ENCODE peak calls at places on chromosomes 6 and 20, in eight cellular contexts. D, S, U, V, Q, J, P and Y are unnamed samples.

GRCh38 chr6:17394192-17394611 is 807 bp downstream of the CAP2 start:
- DNase-seq in S (no peak), U (peak), V (peak), D (peak), Q (peak), P (peak), J (peak), Y (peak)

GRCh38 chr20:63521602-63522001 is 1.0 kb downstream of the PPDPF start:
- DNase-seq in V (peak), D (no peak), S (no peak), Q (no peak), U (no peak), J (peak), P (peak), Y (no peak)

GRCh38 chr20:58239216-58239615 is 10.8 kb upstream of the ANKRD60 start:
- DNase-seq in J (no peak), D (no peak), S (no peak), U (no peak), Q (no peak), P (no peak), V (no peak), Y (no peak)

GRCh38 chr6:88599561-88599960 is 363.9 kb downstream of the RNGTT start:
- DNase-seq in J (no peak), Q (no peak), P (no peak), D (peak), U (no peak), V (no peak), S (no peak), Y (no peak)

GRCh38 chr6:4311976-4312860 is 176.8 kb upstream of the ECI2 start:
- DNase-seq in Q (no peak), U (no peak), V (no peak), J (no peak), D (no peak), P (no peak), S (no peak), Y (no peak)

GRCh38 chr20:59138114-59138602 is 25.5 kb upstream of the ZNF831 start:
- DNase-seq in J (no peak), U (no peak), V (no peak), D (no peak), S (no peak), Q (no peak), P (peak), Y (no peak)

GRCh38 chr6:89368107-89368506 is 15.6 kb upstream of the UBE2J1 start:
- DNase-seq in Q (peak), J (peak), S (no peak), V (peak), U (peak), P (peak), D (peak), Y (peak)

GRCh38 chr20:60074276-60074675 is 116.1 kb downstream of the CDH26 start:
- DNase-seq in S (no peak), P (no peak), Q (no peak), U (no peak), D (no peak), V (no peak), J (no peak), Y (no peak)

GRCh38 chr20:4040283-4041179 is 25.2 kb upstream of the RNF24 start:
- DNase-seq in P (no peak), D (no peak), S (no peak), U (no peak), Q (no peak), J (no peak), V (no peak), Y (peak)

GRCh38 chr6:135522975-135523692 is 25.6 kb upstream of the AHI1 start:
- DNase-seq in D (no peak), J (no peak), V (no peak), Q (no peak), P (no peak), U (no peak), S (no peak), Y (no peak)

GRCh38 chr6:134898575-134898974 is 51.3 kb downstream of the ALDH8A1 start:
- DNase-seq in D (no peak), U (no peak), V (no peak), Q (no peak), J (no peak), P (no peak), S (no peak), Y (no peak)

GRCh38 chr6:2376429-2377355 is 131.3 kb upstream of the GMDS start:
- DNase-seq in U (peak), D (no peak), V (no peak), J (no peak), P (no peak), S (no peak), Q (no peak), Y (no peak)

GRCh38 chr20:5078399-5078958 is 41.3 kb downstream of the PCNA start:
- DNase-seq in P (peak), S (no peak), J (peak), Q (no peak), V (peak), D (peak), U (peak), Y (peak)

GRCh38 chr6:15359335-15359862 is 113.5 kb downstream of the JARID2 start:
- DNase-seq in P (no peak), Q (peak), S (no peak), U (no peak), V (no peak), J (no peak), D (no peak), Y (no peak)

GRCh38 chr20:37531856-37532255 is 4.2 kb upstream of the BLCAP start:
- DNase-seq in V (peak), J (no peak), S (no peak), U (no peak), P (peak), D (no peak), Q (no peak), Y (no peak)

GRCh38 chr6:126628125-126628524 is 288.2 kb downstream of the CENPW start:
- DNase-seq in D (no peak), S (no peak), P (no peak), Q (no peak), V (no peak), U (no peak), J (no peak), Y (no peak)

GRCh38 chr6:126633362-126633761 is 293.4 kb downstream of the CENPW start:
- DNase-seq in Q (no peak), D (no peak), U (no peak), V (no peak), J (no peak), P (no peak), S (no peak), Y (no peak)

GRCh38 chr6:126631343-126631742 is 291.4 kb downstream of the CENPW start:
- DNase-seq in D (no peak), Q (peak), P (no peak), J (no peak), U (no peak), V (no peak), S (no peak), Y (no peak)

GRCh38 chr6:126632271-126632670 is 292.4 kb downstream of the CENPW start:
- DNase-seq in Q (no peak), J (no peak), U (no peak), V (no peak), D (no peak), S (no peak), P (no peak), Y (no peak)
- H3K27ac ChIP-seq in Q (peak), J (no peak), U (no peak), V (no peak), D (no peak), S (peak), P (no peak), Y (no peak)

DNA sequence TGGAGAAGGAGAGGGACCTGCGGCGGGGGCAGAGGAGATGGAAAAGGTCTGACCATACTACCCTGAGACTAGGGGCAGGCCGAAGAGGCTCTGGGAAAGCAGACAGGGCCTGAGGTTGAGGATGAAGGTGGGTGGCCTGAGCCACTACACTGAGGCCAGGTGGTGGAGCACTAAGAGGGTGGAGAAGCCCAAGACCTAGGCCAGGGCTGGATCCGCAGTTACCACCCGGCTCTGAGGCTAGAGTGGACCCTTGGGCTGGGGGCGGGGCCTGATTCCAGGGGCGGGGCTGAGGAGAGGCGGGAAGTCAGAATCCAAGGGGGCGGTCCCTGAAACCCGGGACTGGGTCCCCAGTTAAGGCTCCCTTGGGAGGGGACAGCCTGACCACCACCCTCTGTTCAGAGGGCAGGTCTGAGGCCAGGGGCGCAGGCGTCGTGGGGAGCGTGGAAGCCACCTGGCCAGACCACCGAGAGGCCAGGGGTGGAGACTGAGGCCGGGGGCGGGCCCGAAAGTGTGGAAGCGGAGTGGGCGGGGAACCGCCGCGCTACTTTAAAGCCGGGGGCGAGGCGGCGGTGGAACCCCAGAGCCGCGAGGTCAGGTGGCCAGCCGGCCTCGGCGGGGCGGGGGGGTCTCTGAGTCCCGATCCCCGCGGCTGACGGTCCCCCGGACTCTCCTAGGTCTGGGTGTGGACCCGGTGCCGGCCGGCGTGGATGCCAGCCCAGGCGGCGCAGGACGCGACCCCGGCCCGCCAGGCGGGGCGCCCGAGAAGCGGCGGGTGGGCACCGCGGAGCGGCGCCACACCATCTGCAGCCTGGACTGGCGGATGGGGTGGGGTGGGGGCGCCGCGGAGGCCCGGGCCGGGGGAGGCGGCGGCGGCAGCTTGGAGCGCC is 8.3 kb downstream of the CCM2L start:
- DNase-seq in J (peak), U (peak), D (peak), V (peak), S (peak), Q (peak), P (peak), Y (peak)
- TF ChIP-seq POLR2A in J (no peak), U (peak), D (no peak), V (no peak), S (no peak), Q (no peak), P (no peak), Y (no peak)

GRCh38 chr20:39893013-39893685 is 795.9 kb downstream of the MAFB start:
- DNase-seq in D (no peak), P (no peak), V (no peak), Q (no peak), U (no peak), S (no peak), J (no peak), Y (no peak)
- H3K27ac ChIP-seq in D (no peak), P (no peak), V (no peak), Q (no peak), U (no peak), S (peak), J (peak), Y (no peak)

GRCh38 chr6:26521485-26522391 is 16.4 kb upstream of the HMGN4 start:
- DNase-seq in V (peak), D (peak), Q (peak), S (peak), P (peak), J (peak), U (peak), Y (peak)
- TF ChIP-seq POLR2A in V (peak), D (peak), Q (peak), S (peak), P (no peak), J (no peak), U (peak), Y (peak)